ENCODE peak calls at places on chromosomes 4 and X, in four cellular contexts. U is BJ, F is aorta, X is trophoblast cell. Z is an unnamed sample.

GRCh38 chr4:140884431-140885058 is 128.4 kb upstream of the TBC1D9 start:
- DNase-seq in U (no peak), F (no peak), X (peak), Z (peak)

GRCh38 chrX:131783555-131784338 is 239.4 kb upstream of the STK26 start:
- DNase-seq in U (no peak), F (no peak), X (no peak), Z (peak)

GRCh38 chrX:34638116-34638515 is 19.0 kb downstream of the TMEM47 start:
- DNase-seq in U (no peak), F (no peak), X (no peak), Z (peak)

GRCh38 chr4:177293208-177294018 is 16.3 kb upstream of the NEIL3 start:
- DNase-seq in U (no peak), F (no peak), X (no peak), Z (no peak)

GRCh38 chr4:6591305-6591704 is 16.3 kb downstream of the MAN2B2 start:
- DNase-seq in U (no peak), F (no peak), X (no peak), Z (no peak)

GRCh38 chr4:8560265-8561047 is 19.7 kb upstream of the GPR78 start:
- DNase-seq in U (no peak), F (peak), X (peak), Z (no peak)

GRCh38 chrX:153763298-153763932 is 634 bp upstream of the PLXNB3 start:
- DNase-seq in U (no peak), F (no peak), X (no peak), Z (no peak)

GRCh38 chrX:19540076-19540475 is 24.8 kb upstream of the MAP3K15 start:
- DNase-seq in U (no peak), F (no peak), X (no peak), Z (no peak)

GRCh38 chr4:83716874-83717273 is 181.0 kb downstream of the GPAT3 start:
- DNase-seq in U (no peak), F (no peak), X (no peak), Z (no peak)

GRCh38 chr4:112517067-112517588 is 1.1 kb upstream of the NEUROG2 start:
- DNase-seq in U (no peak), F (no peak), X (no peak), Z (no peak)

GRCh38 chr4:140743194-140743931 is 12.8 kb downstream of the TBC1D9 start:
- DNase-seq in U (no peak), F (no peak), X (no peak), Z (peak)

GRCh38 chrX:47222776-47223350 is 4.4 kb downstream of the CDK16 start:
- DNase-seq in U (no peak), F (peak), X (no peak), Z (no peak)

GRCh38 chr4:36399762-36400353 is 118.4 kb downstream of the DTHD1 start:
- DNase-seq in U (no peak), F (no peak), X (no peak), Z (peak)

GRCh38 chrX:53128097-53128749 is 34.3 kb downstream of the KANTR start:
- DNase-seq in U (peak), F (no peak), X (no peak), Z (no peak)

GRCh38 chrX:120697053-120697452 is 67.2 kb upstream of the C1GALT1C1 start:
- DNase-seq in U (no peak), F (no peak), X (no peak), Z (no peak)

GRCh38 chr4:183213996-183214395 is 106.1 kb downstream of the CLDN22 start:
- DNase-seq in U (no peak), F (no peak), X (no peak), Z (no peak)

GRCh38 chr4:38857354-38858096 is 908 bp upstream of the TLR6 start:
- DNase-seq in U (peak), F (no peak), X (peak), Z (peak)

GRCh38 chr4:108080752-108081151 is 88.0 kb downstream of the LEF1 start:
- DNase-seq in U (no peak), F (no peak), X (no peak), Z (no peak)

GRCh38 chr4:40550900-40551546 is 78.6 kb downstream of the RBM47 start:
- DNase-seq in U (no peak), F (no peak), X (no peak), Z (peak)

GRCh38 chrX:49627030-49627777 is 28.4 kb downstream of the GAGE1 start:
- DNase-seq in U (no peak), F (no peak), X (no peak), Z (peak)

GRCh38 chr4:126223784-126224407 is 909.1 kb downstream of the FAT4 start:
- DNase-seq in U (no peak), F (no peak), X (no peak), Z (peak)

DNA sequence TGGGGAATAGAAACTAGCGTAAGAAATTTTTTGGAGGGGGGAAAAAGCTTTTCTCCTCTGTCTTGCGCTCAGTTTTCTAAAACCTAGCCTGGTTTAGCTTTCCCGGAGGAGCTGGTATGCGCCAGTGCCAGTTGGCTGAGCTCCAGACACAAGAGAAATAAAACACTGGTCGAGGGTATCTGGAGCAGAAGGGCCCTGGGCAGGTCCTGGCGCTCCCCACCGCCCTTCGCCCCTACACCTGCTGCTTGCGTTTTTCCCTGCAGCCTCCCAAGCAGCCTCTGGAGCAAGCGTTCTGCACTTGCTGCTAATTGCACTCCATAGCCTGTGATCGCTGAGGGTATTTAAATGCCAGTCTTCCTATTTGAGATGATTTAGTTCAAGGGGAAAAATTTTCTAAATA is 816 bp downstream of the EREG start:
- DNase-seq in U (no peak), F (peak), X (no peak), Z (peak)
- H3K4me3 ChIP-seq in U (peak), F (no peak), X (no peak), Z (peak)

DNA sequence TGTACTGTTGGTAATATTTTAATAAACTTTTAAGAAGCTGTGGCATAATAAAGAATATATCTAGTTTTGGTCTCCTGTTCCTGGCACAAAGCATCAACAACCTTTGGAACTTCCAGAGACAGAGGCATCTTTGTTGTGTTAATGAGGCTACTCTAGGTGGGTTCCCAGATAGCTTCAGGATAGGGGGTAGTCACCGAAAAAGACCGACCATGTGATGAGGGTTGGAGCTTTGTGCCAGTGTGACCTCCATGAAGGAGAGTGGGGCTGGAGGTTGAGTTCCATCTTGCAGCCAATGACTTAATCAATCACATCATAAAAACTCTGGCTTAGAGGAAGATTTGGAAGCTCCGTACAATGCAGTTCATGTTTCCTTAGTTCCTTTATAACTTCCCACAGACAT is 9.9 kb downstream of the PPAT start:
- DNase-seq in U (no peak), F (no peak), X (no peak), Z (no peak)
- H3K4me3 ChIP-seq in U (no peak), F (no peak), X (no peak), Z (no peak)

DNA sequence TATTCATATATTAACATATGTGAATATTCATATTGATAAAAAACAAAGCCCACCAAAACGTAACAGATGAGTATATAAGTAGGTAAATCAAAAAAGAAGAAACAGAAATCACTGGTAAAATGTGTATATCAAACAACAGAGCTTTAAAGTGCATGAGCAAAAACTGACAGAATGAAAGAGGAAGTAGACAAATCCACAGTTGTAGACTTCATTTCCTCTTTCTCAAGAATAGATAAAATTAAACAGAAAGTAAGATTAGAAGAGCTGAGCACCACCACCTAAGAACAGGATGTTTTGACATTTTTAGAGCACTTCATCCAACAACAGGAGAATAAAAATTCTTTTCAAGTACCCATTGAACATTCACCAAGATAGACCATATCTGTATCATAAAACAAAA is 64.6 kb downstream of the CNKSR2 start:
- DNase-seq in U (no peak), F (no peak), X (no peak), Z (no peak)
- H3K4me3 ChIP-seq in U (no peak), F (no peak), X (no peak), Z (no peak)

GRCh38 chrX:98379134-98379533 is 1495.4 kb downstream of the RPA4 start:
- DNase-seq in U (no peak), F (no peak), X (no peak), Z (no peak)
- H3K4me3 ChIP-seq in U (no peak), F (no peak), X (no peak), Z (no peak)